ENCODE peak calls at places on chromosomes 13 and 19, in four cellular contexts. I is activated naive CD8-positive, alpha-beta T cell treated with anti-CD3 and anti-CD28 coated beads for 36 hours; V is esophagus muscularis mucosa; O is iPS-NIHi11. Z is an unnamed sample.

GRCh38 chr19:46393456-46394397 is 19.6 kb downstream of the CCDC8 start:
- DNase-seq in I (no peak), V (no peak), O (no peak), Z (no peak)

GRCh38 chr19:18408053-18408476 is 10.6 kb upstream of the LRRC25 start:
- DNase-seq in I (no peak), V (no peak), O (peak; percentile 57), Z (no peak)

GRCh38 chr13:23007430-23007829 is 173.3 kb upstream of the SGCG start:
- DNase-seq in I (no peak), V (no peak), O (no peak), Z (no peak)

GRCh38 chr19:294819-295686 is 3.9 kb upstream of the PLPP2 start:
- DNase-seq in I (peak; percentile 58), V (no peak), O (peak; percentile 88), Z (no peak)

GRCh38 chr19:35776102-35776788 is 881 bp downstream of the ARHGAP33 start:
- DNase-seq in I (no peak), V (no peak), O (no peak), Z (no peak)

GRCh38 chr19:6273701-6274601 is 5.8 kb downstream of the MLLT1 start:
- DNase-seq in I (no peak), V (peak; percentile 97), O (no peak), Z (no peak)

GRCh38 chr19:2250765-2251576 is 1.8 kb downstream of the AMH start:
- DNase-seq in I (no peak), V (no peak), O (peak; percentile 56), Z (no peak)

GRCh38 chr13:110138009-110138699 is 168.8 kb downstream of the COL4A1 start:
- DNase-seq in I (peak; percentile 80), V (peak; percentile 92), O (peak; percentile 86), Z (no peak)

GRCh38 chr13:98488736-98489135 is 88.2 kb downstream of the STK24 start:
- DNase-seq in I (no peak), V (no peak), O (no peak), Z (no peak)

GRCh38 chr19:46746281-46746965 is at the start of gene STRN4:
- DNase-seq in I (peak; percentile 67), V (no peak), O (peak; percentile 96), Z (no peak)

GRCh38 chr13:114027046-114027760 is 53.3 kb upstream of the C13orf46 start:
- DNase-seq in I (no peak), V (no peak), O (no peak), Z (no peak)

GRCh38 chr13:51803018-51803417 is 945 bp downstream of the DHRS12 start:
- DNase-seq in I (no peak), V (no peak), O (no peak), Z (no peak)

GRCh38 chr13:73173160-73173905 is 114.5 kb downstream of the KLF5 start:
- DNase-seq in I (no peak), V (no peak), O (no peak), Z (no peak)

GRCh38 chr13:22030321-22030720 is 359.4 kb downstream of the FGF9 start:
- DNase-seq in I (no peak), V (peak; percentile 91), O (no peak), Z (no peak)

GRCh38 chr13:102597029-102598015 is 536 bp downstream of the TPP2 start:
- DNase-seq in I (peak; percentile 35), V (no peak), O (peak; percentile 13), Z (no peak)

GRCh38 chr19:6718111-6718740 is 2.2 kb downstream of the C3 start:
- DNase-seq in I (no peak), V (no peak), O (peak; percentile 72), Z (no peak)

GRCh38 chr19:10417598-10418280 is 2.6 kb upstream of the PDE4A start:
- DNase-seq in I (no peak), V (no peak), O (peak; percentile 42), Z (no peak)

GRCh38 chr19:10471909-10472308 is 31.2 kb downstream of the KEAP1 start:
- DNase-seq in I (no peak), V (no peak), O (no peak), Z (peak; percentile 59)